ENCODE peak calls at places on chromosomes 1 and 21, in five cellular contexts. Q is tibial nerve, J is mucosa of descending colon, V is uterus, W is pancreas. X is an unnamed sample. For H3K4me1 and H3K9me3, the result is how much of the 10 kb centered on the place peaks cover.

GRCh38 chr21:45471229-45472052 is 66.5 kb downstream of the COL18A1 start:
- DNase-seq in Q (peak), J (peak), V (peak), W (no peak), X (no peak)

GRCh38 chr1:44713321-44713781 is 17.6 kb downstream of the RNU5D-1 start:
- DNase-seq in Q (no peak), J (no peak), V (no peak), W (no peak), X (no peak)

GRCh38 chr1:19477284-19478240 is 7.8 kb downstream of the CAPZB start:
- DNase-seq in Q (no peak), J (peak), V (no peak), W (no peak), X (peak)

GRCh38 chr1:2962541-2962940 is 58.7 kb upstream of the ACTRT2 start:
- DNase-seq in Q (no peak), J (no peak), V (no peak), W (peak), X (peak)

GRCh38 chr1:15843826-15844572 is 3.5 kb upstream of the SPEN start:
- DNase-seq in Q (no peak), J (no peak), V (no peak), W (no peak), X (no peak)

GRCh38 chr1:82721702-82722101 is 921.0 kb downstream of the ADGRL2 start:
- DNase-seq in Q (no peak), J (no peak), V (no peak), W (no peak), X (no peak)

GRCh38 chr1:194295690-194296089 is 1109.3 kb upstream of the B3GALT2 start:
- DNase-seq in Q (no peak), J (peak), V (no peak), W (no peak), X (no peak)

GRCh38 chr1:25806418-25806817 is 6.4 kb downstream of the SELENON start:
- DNase-seq in Q (no peak), J (no peak), V (peak), W (peak), X (no peak)

GRCh38 chr1:53349369-53349705 is 21.5 kb upstream of the LRP8 start:
- DNase-seq in Q (no peak), J (no peak), V (no peak), W (peak), X (no peak)

GRCh38 chr21:27026501-27026900 is 59.6 kb upstream of the ADAMTS5 start:
- DNase-seq in Q (no peak), J (no peak), V (no peak), W (no peak), X (no peak)

GRCh38 chr1:5718716-5719632 is 273.3 kb downstream of the NPHP4 start:
- DNase-seq in Q (no peak), J (no peak), V (no peak), W (no peak), X (peak)

GRCh38 chr1:52192436-52192835 is 50.5 kb downstream of the ZFYVE9 start:
- DNase-seq in Q (no peak), J (no peak), V (no peak), W (no peak), X (no peak)

GRCh38 chr1:212685429-212685828 is 14.2 kb downstream of the BATF3 start:
- DNase-seq in Q (no peak), J (no peak), V (no peak), W (no peak), X (no peak)

GRCh38 chr21:46294647-46295176 is 8.6 kb downstream of the YBEY start:
- DNase-seq in Q (no peak), J (no peak), V (no peak), W (no peak), X (peak)

GRCh38 chr1:192747942-192748341 is 60.9 kb upstream of the RGS2 start:
- DNase-seq in Q (no peak), J (no peak), V (no peak), W (no peak), X (no peak)

GRCh38 chr1:23964235-23964668 is 4.6 kb downstream of the PNRC2 start:
- DNase-seq in Q (no peak), J (no peak), V (no peak), W (no peak), X (no peak)

GRCh38 chr1:110011527-110012041 is 22.8 kb upstream of the STRIP1 start:
- DNase-seq in Q (no peak), J (peak), V (no peak), W (no peak), X (no peak)

GRCh38 chr21:45019887-45020537 is 54.4 kb upstream of the ADARB1 start:
- DNase-seq in Q (no peak), J (no peak), V (no peak), W (peak), X (no peak)

GRCh38 chr1:98693385-98693784 is 31.9 kb downstream of the SNX7 start:
- DNase-seq in Q (no peak), J (no peak), V (no peak), W (no peak), X (no peak)

GRCh38 chr1:116571215-116571919 is 541 bp upstream of the CD58 start:
- DNase-seq in Q (no peak), J (no peak), V (no peak), W (no peak), X (peak)

GRCh38 chr1:7447093-7447492 is 324.0 kb upstream of the VAMP3 start:
- DNase-seq in Q (no peak), J (no peak), V (no peak), W (no peak), X (no peak)

GRCh38 chr1:223837206-223837605 is 8.5 kb downstream of the TP53BP2 start:
- DNase-seq in Q (no peak), J (no peak), V (no peak), W (no peak), X (no peak)

GRCh38 chr1:223840254-223840653 is 5.5 kb downstream of the TP53BP2 start:
- DNase-seq in Q (no peak), J (no peak), V (no peak), W (no peak), X (no peak)

GRCh38 chr1:223837687-223838086 is 8.1 kb downstream of the TP53BP2 start:
- DNase-seq in Q (no peak), J (no peak), V (no peak), W (no peak), X (no peak)

GRCh38 chr1:223836586-223836985 is 9.2 kb downstream of the TP53BP2 start:
- DNase-seq in Q (no peak), J (no peak), V (no peak), W (no peak), X (no peak)

DNA sequence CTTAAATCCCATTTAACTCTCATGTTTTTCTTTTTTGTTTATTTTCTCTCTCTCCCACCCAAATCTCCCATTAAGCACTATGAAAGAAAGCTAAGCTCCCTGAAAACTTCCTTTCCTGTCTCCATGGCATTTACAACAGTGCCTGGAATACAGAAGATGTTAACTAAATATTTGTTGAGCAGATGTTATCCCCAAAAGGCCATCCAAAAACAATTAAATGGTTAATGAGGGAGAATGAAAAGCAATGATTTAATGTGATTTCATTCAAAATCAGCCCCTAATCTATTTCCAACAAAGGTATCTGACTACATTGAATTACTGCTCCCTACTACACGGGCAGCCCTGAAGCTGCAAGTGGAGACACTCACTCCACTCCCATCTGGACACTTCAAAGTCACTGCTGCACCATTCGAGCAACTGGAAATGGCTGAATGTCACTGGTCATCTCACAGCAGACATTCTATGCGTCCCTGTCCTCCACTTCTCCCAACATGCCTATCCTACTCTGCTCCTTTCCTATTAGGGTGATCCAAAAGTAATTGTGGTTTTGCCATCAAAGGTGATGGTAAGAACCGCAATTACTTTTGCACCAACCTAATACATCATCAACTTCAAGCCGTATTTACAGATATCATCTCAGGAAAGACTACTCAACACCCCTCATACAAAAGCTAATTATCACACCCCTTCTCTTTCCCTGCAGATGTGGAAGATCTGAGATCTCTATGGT is 7.5 kb downstream of the TP53BP2 start:
- DNase-seq in Q (no peak), J (no peak), V (no peak), W (no peak), X (no peak)
- H3K4me1 ChIP-seq in Q (under half), J (under half), V (under half), W (half or more), X (half or more)

DNA sequence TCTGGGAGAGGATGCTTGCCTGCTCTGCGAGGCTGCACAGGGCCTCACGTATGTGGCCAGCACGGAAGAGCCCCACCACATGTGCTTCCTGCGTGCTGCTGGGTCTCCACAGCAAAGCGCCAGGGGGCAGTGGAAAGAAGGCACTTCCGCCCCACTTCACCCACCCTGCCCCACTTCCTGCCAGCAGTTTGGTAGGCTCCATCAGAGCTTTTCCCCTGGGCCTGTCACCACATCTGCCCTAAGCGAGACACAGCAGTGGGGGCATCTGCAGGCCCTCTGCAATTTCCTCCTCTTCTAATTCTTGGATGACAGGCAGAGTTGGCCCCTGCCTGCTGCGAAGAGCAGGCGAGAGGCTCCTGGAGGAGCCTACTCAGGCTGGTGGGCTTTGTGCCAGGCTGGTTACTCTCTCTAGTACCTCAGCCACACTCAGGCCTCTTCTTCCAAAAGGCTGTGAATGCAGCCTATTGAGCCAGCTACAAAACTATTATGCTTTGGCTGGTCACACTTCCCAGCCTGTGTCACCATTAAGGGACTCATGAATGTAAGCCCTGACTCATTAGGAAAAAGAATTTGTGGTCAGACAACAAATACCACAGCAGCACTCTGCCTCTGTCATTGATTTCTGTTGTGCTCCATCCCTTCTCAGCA is 25.0 kb downstream of the CD244 start:
- DNase-seq in Q (no peak), J (peak), V (no peak), W (no peak), X (peak)
- H3K4me3 ChIP-seq in Q (no peak), J (no peak), V (no peak), W (no peak), X (no peak)

GRCh38 chr1:69103705-69104385 is 463.9 kb upstream of the LRRC7 start:
- DNase-seq in Q (no peak), J (no peak), V (no peak), W (no peak), X (no peak)
- H3K9me3 ChIP-seq in Q (under half), J (under half), V (under half), W (under half), X (under half)

DNA sequence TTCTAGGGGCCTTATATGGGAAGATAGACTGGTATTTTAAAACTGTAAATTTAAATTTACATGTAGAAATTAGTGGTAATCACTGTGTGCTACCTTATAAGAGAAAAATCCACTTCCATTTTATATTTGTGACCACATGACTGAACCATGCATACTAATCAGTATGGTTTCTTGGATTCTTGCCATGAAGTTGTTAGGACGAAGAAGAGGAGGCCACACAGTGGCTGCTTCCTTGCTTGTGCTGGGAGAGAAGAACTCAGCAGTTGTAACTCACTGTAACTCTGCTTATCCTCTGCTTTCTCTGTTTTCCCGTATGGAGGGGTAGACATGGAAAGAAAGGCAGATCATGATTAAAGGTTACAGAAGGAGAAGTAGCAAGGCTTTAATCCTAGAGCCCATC is 32.3 kb downstream of the KCTD3 start:
- DNase-seq in Q (no peak), J (no peak), V (no peak), W (no peak), X (no peak)
- H3K4me1 ChIP-seq in Q (under half), J (under half), V (under half), W (under half), X (under half)

X was measured in lower lobe of right lung.